ENCODE peak calls at places on chromosome 2, in ten cellular contexts. Q is brain microvascular endothelial cell, Y is neuronal stem cell, N is spleen, O is ovary, T is heart right ventricle, P is A549, V is HCT116, W is lower lobe of right lung, S is sigmoid colon. X is an unnamed sample.

GRCh38 chr2:63056309-63057065 is 5.9 kb downstream of the OTX1 start:
- DNase-seq in S (peak; percentile 60), Y (peak; percentile 63), V (no peak), W (no peak), T (no peak), Q (no peak), P (no peak), N (peak; percentile 83), O (peak; percentile 32), X (no peak)

GRCh38 chr2:33241581-33241980 is 234.9 kb upstream of the RASGRP3 start:
- DNase-seq in W (no peak), N (no peak), P (no peak), O (no peak), Y (no peak), T (no peak), Q (no peak), V (no peak), S (no peak), X (no peak)

GRCh38 chr2:74514368-74515270 is at the start of gene TLX2:
- DNase-seq in P (peak; percentile 51), Y (no peak), O (no peak), Q (no peak), W (no peak), V (no peak), T (no peak), S (peak; percentile 54), N (peak; percentile 78), X (no peak)

GRCh38 chr2:149715005-149715592 is 127.5 kb upstream of the MMADHC start:
- DNase-seq in S (no peak), V (peak; percentile 35), O (no peak), Q (peak; percentile 38), T (no peak), Y (peak; percentile 6), P (peak; percentile 54), N (no peak), W (no peak), X (no peak)

GRCh38 chr2:232444409-232445148 is 11.4 kb upstream of the ALPI start:
- DNase-seq in V (peak; percentile 56), W (peak; percentile 65), P (peak; percentile 85), S (no peak), O (no peak), N (no peak), Y (no peak), Q (peak; percentile 70), T (no peak), X (peak; percentile 29)

GRCh38 chr2:232325324-232326273 is 53.0 kb upstream of the ALPP start:
- DNase-seq in O (peak; percentile 82), W (peak; percentile 75), T (peak; percentile 77), V (no peak), Y (peak; percentile 50), Q (peak; percentile 46), N (peak; percentile 92), P (peak; percentile 39), S (peak; percentile 67), X (peak; percentile 38)

GRCh38 chr2:133879703-133880102 is 311.4 kb upstream of the NCKAP5 start:
- DNase-seq in N (no peak), P (no peak), T (no peak), V (no peak), Q (no peak), Y (no peak), W (no peak), O (no peak), S (no peak), X (no peak)

GRCh38 chr2:54522624-54523281 is 66.6 kb downstream of the SPTBN1 start:
- DNase-seq in V (peak; percentile 60), O (no peak), S (no peak), P (peak; percentile 79), T (no peak), N (peak; percentile 80), Y (peak; percentile 35), W (peak; percentile 62), Q (peak; percentile 23), X (peak; percentile 68)

GRCh38 chr2:131058905-131059304 is 34.4 kb downstream of the FAM168B start:
- DNase-seq in O (no peak), T (no peak), Q (no peak), V (no peak), P (no peak), Y (no peak), N (no peak), S (no peak), W (no peak), X (no peak)

GRCh38 chr2:38668092-38668491 is 2.2 kb downstream of the GALM start:
- DNase-seq in O (no peak), P (no peak), Q (no peak), V (no peak), T (no peak), Y (no peak), N (no peak), W (no peak), S (no peak), X (no peak)

GRCh38 chr2:219210572-219211362 is 4.2 kb downstream of the ZFAND2B start:
- DNase-seq in O (no peak), N (no peak), T (no peak), Q (no peak), V (no peak), S (peak; percentile 60), W (no peak), Y (no peak), P (no peak), X (no peak)

GRCh38 chr2:161576421-161576820 is 47.8 kb upstream of the SLC4A10 start:
- DNase-seq in Y (no peak), P (peak; percentile 42), Q (no peak), S (no peak), W (no peak), O (no peak), N (no peak), V (peak; percentile 24), T (no peak), X (no peak)

GRCh38 chr2:109109342-109109741 is 19.7 kb upstream of the SH3RF3 start:
- DNase-seq in P (no peak), N (no peak), V (no peak), S (no peak), W (no peak), Y (no peak), Q (no peak), T (no peak), O (no peak), X (no peak)

GRCh38 chr2:215451012-215451756 is 15.3 kb upstream of the FN1 start:
- DNase-seq in P (no peak), T (no peak), V (no peak), W (no peak), Y (no peak), O (no peak), S (no peak), Q (no peak), N (no peak), X (no peak)

GRCh38 chr2:3638456-3638810 is 19.6 kb upstream of the ALLC start:
- DNase-seq in T (no peak), N (peak; percentile 31), V (no peak), Y (no peak), S (peak; percentile 53), Q (no peak), O (peak; percentile 18), W (no peak), P (no peak), X (no peak)

GRCh38 chr2:3636586-3637310 is 21.3 kb upstream of the ALLC start:
- DNase-seq in S (peak; percentile 42), W (no peak), T (no peak), V (no peak), P (no peak), Q (no peak), N (peak; percentile 63), O (peak; percentile 34), Y (no peak), X (peak; percentile 30)

GRCh38 chr2:3637692-3638455 is 20.1 kb upstream of the ALLC start:
- DNase-seq in T (no peak), W (no peak), Q (no peak), N (peak; percentile 72), V (no peak), P (no peak), Y (no peak), O (peak; percentile 33), S (peak; percentile 26), X (no peak)

GRCh38 chr2:3639015-3639630 is 18.9 kb upstream of the ALLC start:
- DNase-seq in W (no peak), P (no peak), Y (no peak), T (no peak), V (no peak), N (no peak), S (peak; percentile 25), O (no peak), Q (no peak), X (no peak)

GRCh38 chr2:3637311-3637675 is 20.7 kb upstream of the ALLC start:
- DNase-seq in N (peak; percentile 50), S (peak; percentile 12), P (no peak), Q (no peak), Y (no peak), T (no peak), W (no peak), V (no peak), O (peak; percentile 26), X (no peak)
- H3K27ac ChIP-seq in N (no peak overlapping the region), S (no peak overlapping the region), P (no peak overlapping the region), Q (no peak overlapping the region), Y (no peak overlapping the region), T (no peak overlapping the region), W (no peak overlapping the region), V (no peak overlapping the region), O (no peak overlapping the region), X (no peak overlapping the region)

DNA sequence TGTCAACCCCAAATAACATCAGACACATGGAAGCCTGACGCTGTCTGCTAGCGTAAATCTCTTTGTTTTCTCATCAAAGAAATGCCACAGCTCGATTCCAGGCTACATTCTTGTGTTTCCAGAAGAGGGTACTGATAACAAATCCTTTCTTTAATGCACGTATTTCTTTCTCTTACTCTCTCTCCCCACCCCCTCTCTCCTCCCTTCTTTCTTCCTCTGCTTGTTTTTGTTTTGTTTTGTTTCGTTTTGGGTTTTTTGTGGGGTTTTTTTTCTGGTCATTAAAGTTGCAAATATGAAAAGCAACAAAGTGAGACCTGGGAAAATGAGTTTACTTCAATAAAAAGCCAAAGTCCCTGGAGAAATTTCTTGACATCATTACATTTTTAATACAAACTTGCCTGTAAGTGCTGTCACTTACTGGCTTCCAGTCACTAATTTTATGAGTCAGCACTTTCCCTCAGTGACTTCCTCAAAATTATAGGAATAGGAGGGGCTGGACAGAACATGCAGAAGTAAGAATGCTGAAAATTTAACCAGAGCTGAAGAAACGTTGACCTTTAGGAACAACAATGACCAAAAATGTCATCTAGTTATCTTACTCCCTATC is 106.7 kb upstream of the NABP1 start:
- DNase-seq in T (no peak), O (no peak), P (peak; percentile 74), S (no peak), N (no peak), V (peak; percentile 36), Y (no peak), W (no peak), Q (peak; percentile 65), X (no peak)
- H3K4me3 ChIP-seq in T (peak overlapping the region; percentile 10), O (no peak overlapping the region), P (peak overlapping the region; percentile 21), S (no peak overlapping the region), N (peak overlapping the region; percentile 22), V (peak overlapping the region; percentile 45), Y (no peak overlapping the region), W (peak overlapping the region; percentile 30), Q (peak overlapping the region; percentile 29), X (no peak overlapping the region)

GRCh38 chr2:191894681-191895147 is 47.8 kb upstream of the CAVIN2 start:
- DNase-seq in Y (no peak), T (no peak), V (peak; percentile 31), S (no peak), Q (peak; percentile 14), O (no peak), N (no peak), W (no peak), P (peak; percentile 27), X (no peak)
- H3K27ac ChIP-seq in Y (no peak overlapping the region), T (no peak overlapping the region), V (peak overlapping the region; percentile 25), S (no peak overlapping the region), Q (no peak overlapping the region), O (no peak overlapping the region), N (no peak overlapping the region), W (no peak overlapping the region), P (peak overlapping the region; percentile 69), X (no peak overlapping the region)

GRCh38 chr2:65031341-65032015 is 24.7 kb upstream of the CEP68 start:
- DNase-seq in Q (no peak), W (no peak), N (peak; percentile 80), T (no peak), S (no peak), O (no peak), V (no peak), Y (no peak), P (no peak), X (no peak)
- H3K4me3 ChIP-seq in Q (no peak overlapping the region), W (peak overlapping the region; percentile 4), N (peak overlapping the region; percentile 45), T (no peak overlapping the region), S (no peak overlapping the region), O (no peak overlapping the region), V (no peak overlapping the region), Y (no peak overlapping the region), P (no peak overlapping the region), X (peak overlapping the region; percentile 22)